ENCODE peak calls at places on chromosome 16, in nine cellular contexts. Q is non-pigmented ciliary epithelial cell, B is vagina, Y is activated B cell treated with CpG ODN at 0.5 μM for 24 hours, A is AML-193, T is GDM1, I is T-helper 1 cell, M is posterior cingulate gyrus, L is GM12892. S is an unnamed sample.

GRCh38 chr16:87384162-87384999 is 805 bp upstream of the FBXO31 start:
- DNase-seq in Y (no peak), I (no peak), L (peak), B (no peak), M (peak), Q (no peak), A (peak), T (no peak), S (no peak)

GRCh38 chr16:4180511-4180910 is 61.4 kb downstream of the SRL start:
- DNase-seq in Q (no peak), B (no peak), M (no peak), Y (no peak), I (no peak), T (no peak), A (no peak), L (no peak), S (no peak)

GRCh38 chr16:89315791-89316581 is 98.5 kb downstream of the ZNF778 start:
- DNase-seq in L (peak), Y (no peak), A (peak), T (peak), I (peak), B (no peak), M (peak), Q (peak), S (peak)

GRCh38 chr16:22787456-22788189 is 26.3 kb upstream of the HS3ST2 start:
- DNase-seq in Y (no peak), A (peak), Q (peak), M (no peak), B (no peak), I (peak), T (peak), L (no peak), S (peak)

GRCh38 chr16:77912617-77913016 is 109.7 kb upstream of the CLEC3A start:
- DNase-seq in I (no peak), Q (no peak), A (no peak), L (no peak), M (no peak), Y (no peak), T (no peak), B (no peak), S (no peak)

GRCh38 chr16:2964416-2965223 is 545 bp downstream of the KREMEN2 start:
- DNase-seq in B (no peak), M (no peak), T (peak), A (peak), L (peak), Y (peak), I (peak), Q (no peak), S (peak)

GRCh38 chr16:19118938-19119431 is 5.2 kb downstream of the ITPRIPL2 start:
- DNase-seq in M (no peak), I (peak), L (no peak), A (peak), B (no peak), T (peak), Q (peak), Y (no peak), S (no peak)

GRCh38 chr16:66649636-66650205 is 45.2 kb downstream of the CMTM3 start:
- DNase-seq in Q (no peak), L (no peak), I (no peak), T (no peak), A (no peak), B (no peak), M (no peak), Y (no peak), S (no peak)

GRCh38 chr16:22189473-22190168 is 16.5 kb upstream of the EEF2K start:
- DNase-seq in Q (no peak), T (peak), I (peak), Y (peak), L (no peak), M (no peak), A (peak), B (peak), S (no peak)

GRCh38 chr16:69482410-69482951 is 58.1 kb downstream of the CYB5B start:
- DNase-seq in Y (no peak), L (no peak), I (no peak), B (no peak), A (no peak), Q (no peak), T (no peak), M (no peak), S (no peak)

GRCh38 chr16:30876867-30877266 is 17.0 kb downstream of the BCL7C start:
- DNase-seq in L (no peak), I (no peak), T (no peak), M (no peak), Q (no peak), A (no peak), Y (no peak), B (no peak), S (no peak)

GRCh38 chr16:566475-567361 is at the start of gene NHLRC4:
- DNase-seq in Q (no peak), I (peak), M (peak), L (peak), A (no peak), T (peak), Y (peak), B (no peak), S (peak)

GRCh38 chr16:10663146-10663545 is 31.6 kb downstream of the TEKT5 start:
- DNase-seq in I (no peak), M (no peak), Y (no peak), T (no peak), Q (no peak), L (no peak), B (no peak), A (no peak), S (no peak)

GRCh38 chr16:48075398-48075797 is 80.4 kb downstream of the ABCC12 start:
- DNase-seq in I (no peak), L (no peak), Q (no peak), Y (no peak), M (no peak), A (no peak), T (no peak), B (no peak), S (no peak)

GRCh38 chr16:20897253-20897896 is 2.8 kb downstream of the DCUN1D3 start:
- DNase-seq in I (no peak), B (no peak), A (peak), Q (no peak), T (no peak), L (no peak), M (no peak), Y (no peak), S (no peak)

GRCh38 chr16:77807-78443 is at the start of gene MPG:
- DNase-seq in Q (no peak), B (no peak), T (peak), I (peak), L (peak), Y (peak), M (peak), A (peak), S (peak)

GRCh38 chr16:58411336-58411735 is 19.1 kb downstream of the GINS3 start:
- DNase-seq in A (no peak), Q (no peak), T (no peak), B (no peak), L (no peak), M (no peak), Y (no peak), I (no peak), S (no peak)

GRCh38 chr16:4783951-4784336 is 4.2 kb downstream of the SEPTIN12 start:
- DNase-seq in I (no peak), Y (no peak), Q (no peak), T (no peak), M (peak), B (no peak), L (no peak), A (no peak), S (no peak)

GRCh38 chr16:24848065-24848464 is 2.3 kb downstream of the SLC5A11 start:
- DNase-seq in I (no peak), L (no peak), B (peak), A (no peak), Q (no peak), T (no peak), M (no peak), Y (no peak), S (no peak)

GRCh38 chr16:12137344-12138094 is 161.0 kb downstream of the SNX29 start:
- DNase-seq in I (no peak), M (no peak), B (no peak), L (no peak), A (no peak), Y (no peak), Q (no peak), T (no peak), S (no peak)

GRCh38 chr16:24766057-24766456 is 36.6 kb downstream of the TNRC6A start:
- DNase-seq in Q (no peak), L (no peak), T (no peak), A (no peak), B (no peak), M (no peak), I (no peak), Y (no peak), S (no peak)

S was measured in Jurkat, Clone E6-1.